ENCODE peak calls at places on chromosomes 7 and 10, in four cellular contexts. X, R, S and J are unnamed samples.

GRCh38 chr7:157087646-157088045 is 51.1 kb upstream of the UBE3C start:
- DNase-seq in X (no peak), S (no peak), R (no peak), J (no peak)

GRCh38 chr10:2488606-2489005 is 578.7 kb upstream of the PFKP start:
- DNase-seq in R (no peak), S (no peak), X (no peak), J (no peak)

GRCh38 chr10:125316436-125316835 is 156.1 kb upstream of the CTBP2 start:
- DNase-seq in X (no peak), S (no peak), R (no peak), J (no peak)

GRCh38 chr7:10802526-10802925 is 171.1 kb upstream of the PHF14 start:
- DNase-seq in S (no peak), R (no peak), X (no peak), J (no peak)

GRCh38 chr10:28798428-28798955 is 121.2 kb downstream of the BAMBI start:
- DNase-seq in S (no peak), R (no peak), X (no peak), J (no peak)

GRCh38 chr10:97914837-97915211 is 65.2 kb downstream of the GOLGA7B start:
- DNase-seq in S (peak), X (peak), R (peak), J (peak)

GRCh38 chr7:50596484-50596883 is 31.3 kb upstream of the DDC start:
- DNase-seq in R (no peak), S (no peak), X (no peak), J (no peak)

GRCh38 chr7:101700424-101700823 is 71.3 kb upstream of the MYL10 start:
- DNase-seq in S (no peak), R (no peak), X (no peak), J (no peak)

GRCh38 chr7:120404042-120404441 is 131.1 kb downstream of the KCND2 start:
- DNase-seq in R (no peak), X (no peak), S (no peak), J (no peak)